ENCODE peak calls at places on chromosome 10, in ten cellular contexts. One of them, this sample, is unnamed.

GRCh38 chr10:5014936-5015335 is 11.3 kb upstream of the AKR1C2 start:
- DNase-seq in Peyer's patch: no peak
- DNase-seq in BE2C: peak
- DNase-seq in choroid plexus epithelial cell: peak
- DNase-seq in right atrium auricular region: no peak
- DNase-seq in HCT116: no peak
- DNase-seq in H1: no peak
- DNase-seq in lung: no peak
- DNase-seq in fibroblast of pulmonary artery: peak
- DNase-seq in BJ: no peak
- DNase-seq in this sample: peak

GRCh38 chr10:5840314-5841307 is 27.4 kb upstream of the GDI2 start:
- DNase-seq in Peyer's patch: no peak
- DNase-seq in BE2C: peak
- DNase-seq in choroid plexus epithelial cell: peak
- DNase-seq in right atrium auricular region: no peak
- DNase-seq in HCT116: no peak
- DNase-seq in H1: no peak
- DNase-seq in lung: no peak
- DNase-seq in fibroblast of pulmonary artery: peak
- DNase-seq in BJ: no peak
- DNase-seq in this sample: peak

GRCh38 chr10:32889631-32890212 is 68.3 kb downstream of the ITGB1 start:
- DNase-seq in Peyer's patch: no peak
- DNase-seq in BE2C: no peak
- DNase-seq in choroid plexus epithelial cell: no peak
- DNase-seq in right atrium auricular region: no peak
- DNase-seq in HCT116: no peak
- DNase-seq in H1: no peak
- DNase-seq in lung: no peak
- DNase-seq in fibroblast of pulmonary artery: no peak
- DNase-seq in BJ: no peak
- DNase-seq in this sample: no peak

GRCh38 chr10:119207713-119208552 is 562 bp downstream of the GRK5 start:
- DNase-seq in Peyer's patch: no peak
- DNase-seq in BE2C: peak
- DNase-seq in choroid plexus epithelial cell: peak
- DNase-seq in right atrium auricular region: peak
- DNase-seq in HCT116: no peak
- DNase-seq in H1: peak
- DNase-seq in lung: peak
- DNase-seq in fibroblast of pulmonary artery: peak
- DNase-seq in BJ: no peak
- DNase-seq in this sample: peak

GRCh38 chr10:132193907-132194552 is 7.3 kb downstream of the DPYSL4 start:
- DNase-seq in Peyer's patch: no peak
- DNase-seq in BE2C: peak
- DNase-seq in choroid plexus epithelial cell: peak
- DNase-seq in right atrium auricular region: no peak
- DNase-seq in HCT116: no peak
- DNase-seq in H1: no peak
- DNase-seq in lung: no peak
- DNase-seq in fibroblast of pulmonary artery: peak
- DNase-seq in BJ: no peak
- DNase-seq in this sample: no peak

GRCh38 chr10:1183746-1184145 is 127.6 kb downstream of the WDR37 start:
- DNase-seq in Peyer's patch: peak
- DNase-seq in BE2C: no peak
- DNase-seq in choroid plexus epithelial cell: no peak
- DNase-seq in right atrium auricular region: no peak
- DNase-seq in HCT116: no peak
- DNase-seq in H1: no peak
- DNase-seq in lung: no peak
- DNase-seq in fibroblast of pulmonary artery: no peak
- DNase-seq in BJ: no peak
- DNase-seq in this sample: no peak

GRCh38 chr10:127550861-127551260 is 1.8 kb downstream of the NPS start:
- DNase-seq in Peyer's patch: no peak
- DNase-seq in BE2C: no peak
- DNase-seq in choroid plexus epithelial cell: no peak
- DNase-seq in right atrium auricular region: no peak
- DNase-seq in HCT116: no peak
- DNase-seq in H1: no peak
- DNase-seq in lung: no peak
- DNase-seq in fibroblast of pulmonary artery: no peak
- DNase-seq in BJ: no peak
- DNase-seq in this sample: peak

GRCh38 chr10:89963446-89964102 is 262.2 kb downstream of the KIF20B start:
- DNase-seq in Peyer's patch: no peak
- DNase-seq in BE2C: no peak
- DNase-seq in choroid plexus epithelial cell: no peak
- DNase-seq in right atrium auricular region: no peak
- DNase-seq in HCT116: no peak
- DNase-seq in H1: no peak
- DNase-seq in lung: no peak
- DNase-seq in fibroblast of pulmonary artery: no peak
- DNase-seq in BJ: no peak
- DNase-seq in this sample: peak

GRCh38 chr10:75019360-75019759 is 92.1 kb upstream of the SAMD8 start:
- DNase-seq in Peyer's patch: no peak
- DNase-seq in BE2C: no peak
- DNase-seq in choroid plexus epithelial cell: peak
- DNase-seq in right atrium auricular region: no peak
- DNase-seq in HCT116: no peak
- DNase-seq in H1: no peak
- DNase-seq in lung: no peak
- DNase-seq in fibroblast of pulmonary artery: peak
- DNase-seq in BJ: no peak
- DNase-seq in this sample: peak

GRCh38 chr10:20677340-20677739 is 219.8 kb downstream of the NEBL start:
- DNase-seq in Peyer's patch: no peak
- DNase-seq in BE2C: no peak
- DNase-seq in choroid plexus epithelial cell: no peak
- DNase-seq in right atrium auricular region: no peak
- DNase-seq in HCT116: no peak
- DNase-seq in H1: no peak
- DNase-seq in lung: no peak
- DNase-seq in fibroblast of pulmonary artery: no peak
- DNase-seq in BJ: no peak
- DNase-seq in this sample: no peak

GRCh38 chr10:115975506-115975905 is 297.5 kb downstream of the GFRA1 start:
- DNase-seq in Peyer's patch: no peak
- DNase-seq in BE2C: no peak
- DNase-seq in choroid plexus epithelial cell: no peak
- DNase-seq in right atrium auricular region: no peak
- DNase-seq in HCT116: no peak
- DNase-seq in H1: no peak
- DNase-seq in lung: no peak
- DNase-seq in fibroblast of pulmonary artery: no peak
- DNase-seq in BJ: no peak
- DNase-seq in this sample: no peak

GRCh38 chr10:110404825-110405224 is 92.9 kb upstream of the DUSP5 start:
- DNase-seq in Peyer's patch: no peak
- DNase-seq in BE2C: no peak
- DNase-seq in choroid plexus epithelial cell: no peak
- DNase-seq in right atrium auricular region: no peak
- DNase-seq in HCT116: no peak
- DNase-seq in H1: no peak
- DNase-seq in lung: no peak
- DNase-seq in fibroblast of pulmonary artery: no peak
- DNase-seq in BJ: no peak
- DNase-seq in this sample: no peak

GRCh38 chr10:48406204-48406603 is 99.7 kb downstream of the MAPK8 start:
- DNase-seq in Peyer's patch: no peak
- DNase-seq in BE2C: no peak
- DNase-seq in choroid plexus epithelial cell: peak
- DNase-seq in right atrium auricular region: no peak
- DNase-seq in HCT116: peak
- DNase-seq in H1: no peak
- DNase-seq in lung: no peak
- DNase-seq in fibroblast of pulmonary artery: peak
- DNase-seq in BJ: no peak
- DNase-seq in this sample: peak

GRCh38 chr10:51386248-51386885 is 312.1 kb downstream of the PRKG1 start:
- DNase-seq in Peyer's patch: no peak
- DNase-seq in BE2C: no peak
- DNase-seq in choroid plexus epithelial cell: no peak
- DNase-seq in right atrium auricular region: no peak
- DNase-seq in HCT116: no peak
- DNase-seq in H1: no peak
- DNase-seq in lung: no peak
- DNase-seq in fibroblast of pulmonary artery: no peak
- DNase-seq in BJ: no peak
- DNase-seq in this sample: peak

DNA sequence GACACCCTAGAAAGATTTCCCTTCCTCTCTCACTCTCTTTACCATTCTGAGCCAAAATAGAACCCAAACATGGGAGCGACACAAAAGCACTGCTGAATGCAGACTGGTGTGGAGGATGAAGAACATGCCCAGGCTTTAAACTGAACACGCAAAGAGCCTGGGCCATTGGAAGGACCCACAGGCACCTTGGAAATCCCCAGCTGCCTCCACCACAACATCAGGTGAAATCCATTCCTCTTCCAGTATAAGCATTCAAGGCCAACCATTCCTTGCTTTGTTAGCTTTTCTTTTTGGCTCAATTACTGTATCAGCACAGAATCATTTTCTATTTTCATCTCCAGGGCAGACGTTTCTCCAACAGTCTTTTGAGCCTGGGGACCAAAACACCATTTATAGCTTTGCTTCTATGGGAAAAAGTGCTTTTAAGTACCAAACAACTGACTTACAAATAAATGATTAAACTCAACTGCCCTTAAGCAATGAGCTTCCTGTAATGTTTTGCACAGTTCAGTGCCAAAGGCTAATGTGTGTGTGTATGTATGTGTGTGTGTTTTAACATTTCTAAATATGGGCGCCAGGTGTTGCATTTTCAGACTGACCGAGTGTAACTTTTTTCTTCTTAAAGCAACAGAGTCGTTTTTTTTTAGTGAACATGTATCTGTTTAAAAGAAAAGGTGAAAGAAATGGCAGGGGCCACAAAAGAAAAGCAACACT is 16.2 kb upstream of the BLNK start:
- DNase-seq in Peyer's patch: no peak
- DNase-seq in BE2C: no peak
- DNase-seq in choroid plexus epithelial cell: peak
- DNase-seq in right atrium auricular region: no peak
- DNase-seq in HCT116: no peak
- DNase-seq in H1: no peak
- DNase-seq in lung: no peak
- DNase-seq in fibroblast of pulmonary artery: peak
- DNase-seq in BJ: no peak
- DNase-seq in this sample: peak
- TF ChIP-seq CTCF in Peyer's patch: peak
- TF ChIP-seq CTCF in BE2C: no peak
- TF ChIP-seq CTCF in choroid plexus epithelial cell: no peak
- TF ChIP-seq CTCF in right atrium auricular region: no peak
- TF ChIP-seq CTCF in HCT116: no peak
- TF ChIP-seq CTCF in H1: no peak
- TF ChIP-seq CTCF in lung: no peak
- TF ChIP-seq CTCF in fibroblast of pulmonary artery: no peak
- TF ChIP-seq CTCF in BJ: no peak
- TF ChIP-seq CTCF in this sample: no peak

DNA sequence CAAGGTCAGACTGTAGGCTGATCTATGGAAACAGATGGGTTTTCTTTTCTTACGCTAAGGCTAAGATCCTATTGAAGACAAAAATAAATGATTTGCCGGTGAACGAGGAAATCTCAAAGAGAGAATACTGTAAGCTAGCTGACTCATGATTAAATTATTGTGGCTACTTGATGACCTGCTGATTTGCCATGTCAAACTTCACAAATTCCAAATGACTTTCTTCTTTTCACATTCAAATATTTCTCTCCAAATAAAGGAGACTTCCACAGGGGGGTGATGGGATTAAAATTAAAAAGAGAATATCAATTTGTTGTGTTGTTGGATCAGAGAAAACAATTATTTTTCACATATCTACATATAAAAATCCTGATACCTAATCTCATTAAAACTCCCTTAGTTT is 860.6 kb upstream of the ZWINT start:
- DNase-seq in Peyer's patch: no peak
- DNase-seq in BE2C: no peak
- DNase-seq in choroid plexus epithelial cell: no peak
- DNase-seq in right atrium auricular region: no peak
- DNase-seq in HCT116: no peak
- DNase-seq in H1: no peak
- DNase-seq in lung: no peak
- DNase-seq in fibroblast of pulmonary artery: no peak
- DNase-seq in BJ: no peak
- DNase-seq in this sample: no peak
- H3K4me3 ChIP-seq in Peyer's patch: no peak
- H3K4me3 ChIP-seq in BE2C: no peak
- H3K4me3 ChIP-seq in choroid plexus epithelial cell: no peak
- H3K4me3 ChIP-seq in right atrium auricular region: no peak
- H3K4me3 ChIP-seq in HCT116: no peak
- H3K4me3 ChIP-seq in H1: peak
- H3K4me3 ChIP-seq in lung: no peak
- H3K4me3 ChIP-seq in fibroblast of pulmonary artery: no peak
- H3K4me3 ChIP-seq in BJ: no peak
- H3K4me3 ChIP-seq in this sample: no peak

GRCh38 chr10:70619271-70620019 is 16.9 kb upstream of the PRF1 start:
- DNase-seq in Peyer's patch: no peak
- DNase-seq in BE2C: no peak
- DNase-seq in choroid plexus epithelial cell: peak
- DNase-seq in right atrium auricular region: no peak
- DNase-seq in HCT116: peak
- DNase-seq in H1: no peak
- DNase-seq in lung: no peak
- DNase-seq in fibroblast of pulmonary artery: peak
- DNase-seq in BJ: no peak
- DNase-seq in this sample: peak
- TF ChIP-seq CTCF in Peyer's patch: peak
- TF ChIP-seq CTCF in BE2C: peak
- TF ChIP-seq CTCF in choroid plexus epithelial cell: peak
- TF ChIP-seq CTCF in right atrium auricular region: no peak
- TF ChIP-seq CTCF in HCT116: peak
- TF ChIP-seq CTCF in H1: no peak
- TF ChIP-seq CTCF in lung: no peak
- TF ChIP-seq CTCF in fibroblast of pulmonary artery: peak
- TF ChIP-seq CTCF in BJ: peak
- TF ChIP-seq CTCF in this sample: peak

DNA sequence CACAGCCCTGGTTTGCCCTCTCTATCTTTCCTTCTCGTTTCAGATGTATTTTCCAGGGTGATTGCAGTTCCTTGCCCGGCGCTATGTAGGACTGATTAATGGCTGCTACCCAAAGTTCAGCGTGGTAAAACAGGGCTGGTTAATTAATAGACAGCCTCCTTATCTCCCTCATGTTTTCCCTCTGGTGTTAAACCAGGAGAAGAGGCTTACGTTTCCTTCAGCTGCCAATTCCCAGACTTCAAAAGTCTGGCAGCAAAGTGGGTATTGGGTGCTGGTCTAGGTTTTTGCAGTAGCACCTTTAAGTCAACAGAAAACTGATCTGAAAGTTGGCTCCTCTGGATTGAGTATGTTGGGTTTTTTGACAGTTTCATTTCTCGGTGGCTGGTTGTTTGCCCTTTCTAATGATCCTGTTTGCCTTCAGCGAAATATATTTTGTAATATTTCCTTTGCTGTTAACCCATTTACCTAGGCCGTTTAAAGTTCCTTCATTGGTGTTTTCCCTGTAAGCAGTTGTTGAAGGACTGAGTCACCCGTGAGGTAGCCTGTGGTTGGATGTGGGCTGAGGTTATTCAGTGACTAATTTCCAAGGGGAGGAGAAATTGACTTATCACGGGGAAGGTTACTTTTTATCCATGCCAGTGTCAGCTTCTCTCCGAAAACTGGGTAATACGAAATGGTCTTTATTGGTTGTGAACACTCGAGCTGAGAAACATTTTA is 257.1 kb downstream of the KIAA1217 start:
- DNase-seq in Peyer's patch: no peak
- DNase-seq in BE2C: no peak
- DNase-seq in choroid plexus epithelial cell: peak
- DNase-seq in right atrium auricular region: no peak
- DNase-seq in HCT116: peak
- DNase-seq in H1: no peak
- DNase-seq in lung: peak
- DNase-seq in fibroblast of pulmonary artery: peak
- DNase-seq in BJ: peak
- DNase-seq in this sample: peak
- H3K4me3 ChIP-seq in Peyer's patch: peak
- H3K4me3 ChIP-seq in BE2C: no peak
- H3K4me3 ChIP-seq in choroid plexus epithelial cell: peak
- H3K4me3 ChIP-seq in right atrium auricular region: no peak
- H3K4me3 ChIP-seq in HCT116: peak
- H3K4me3 ChIP-seq in H1: no peak
- H3K4me3 ChIP-seq in lung: no peak
- H3K4me3 ChIP-seq in fibroblast of pulmonary artery: peak
- H3K4me3 ChIP-seq in BJ: peak
- H3K4me3 ChIP-seq in this sample: peak